ENCODE peak calls at places on chromosomes 7 and 10, in five cellular contexts. One of them, this sample, is unnamed.

GRCh38 chr7:75534727-75535307 is 42.7 kb downstream of the SPDYE5 start:
- DNase-seq in upper lobe of left lung: no peak
- DNase-seq in endothelial cell of umbilical vein: no peak
- DNase-seq in stomach: no peak
- DNase-seq in SK-N-SH: no peak
- DNase-seq in this sample: no peak

GRCh38 chr10:98790817-98791216 is 344.1 kb upstream of the HPS1 start:
- DNase-seq in upper lobe of left lung: no peak
- DNase-seq in endothelial cell of umbilical vein: no peak
- DNase-seq in stomach: no peak
- DNase-seq in SK-N-SH: peak; percentile 61
- DNase-seq in this sample: no peak

GRCh38 chr10:4693967-4694366 is 132.0 kb upstream of the AKR1E2 start:
- DNase-seq in upper lobe of left lung: no peak
- DNase-seq in endothelial cell of umbilical vein: no peak
- DNase-seq in stomach: no peak
- DNase-seq in SK-N-SH: no peak
- DNase-seq in this sample: no peak

GRCh38 chr10:18583575-18584270 is 67.7 kb downstream of the NSUN6 start:
- DNase-seq in upper lobe of left lung: no peak
- DNase-seq in endothelial cell of umbilical vein: peak; percentile 7
- DNase-seq in stomach: no peak
- DNase-seq in SK-N-SH: no peak
- DNase-seq in this sample: no peak

GRCh38 chr7:21611129-21611528 is 68.3 kb downstream of the DNAH11 start:
- DNase-seq in upper lobe of left lung: no peak
- DNase-seq in endothelial cell of umbilical vein: no peak
- DNase-seq in stomach: no peak
- DNase-seq in SK-N-SH: no peak
- DNase-seq in this sample: no peak

GRCh38 chr10:97673736-97674525 is 13.1 kb downstream of the AVPI1 start:
- DNase-seq in upper lobe of left lung: no peak
- DNase-seq in endothelial cell of umbilical vein: no peak
- DNase-seq in stomach: no peak
- DNase-seq in SK-N-SH: no peak
- DNase-seq in this sample: no peak

GRCh38 chr10:121540773-121541395 is 57.4 kb downstream of the FGFR2 start:
- DNase-seq in upper lobe of left lung: no peak
- DNase-seq in endothelial cell of umbilical vein: no peak
- DNase-seq in stomach: no peak
- DNase-seq in SK-N-SH: no peak
- DNase-seq in this sample: no peak

GRCh38 chr10:92792661-92793060 is 55.7 kb upstream of the EXOC6 start:
- DNase-seq in upper lobe of left lung: no peak
- DNase-seq in endothelial cell of umbilical vein: no peak
- DNase-seq in stomach: no peak
- DNase-seq in SK-N-SH: no peak
- DNase-seq in this sample: no peak

GRCh38 chr7:73870041-73870492 is 9.1 kb downstream of the TMEM270 start:
- DNase-seq in upper lobe of left lung: no peak
- DNase-seq in endothelial cell of umbilical vein: no peak
- DNase-seq in stomach: no peak
- DNase-seq in SK-N-SH: peak; percentile 68
- DNase-seq in this sample: no peak

GRCh38 chr7:51428226-51428887 is 111.7 kb upstream of the COBL start:
- DNase-seq in upper lobe of left lung: no peak
- DNase-seq in endothelial cell of umbilical vein: no peak
- DNase-seq in stomach: no peak
- DNase-seq in SK-N-SH: no peak
- DNase-seq in this sample: no peak

GRCh38 chr7:29287366-29287765 is 92.8 kb downstream of the CHN2 start:
- DNase-seq in upper lobe of left lung: no peak
- DNase-seq in endothelial cell of umbilical vein: peak; percentile 64
- DNase-seq in stomach: no peak
- DNase-seq in SK-N-SH: no peak
- DNase-seq in this sample: no peak

GRCh38 chr10:119006451-119007210 is 22.9 kb upstream of the NANOS1 start:
- DNase-seq in upper lobe of left lung: peak; percentile 64
- DNase-seq in endothelial cell of umbilical vein: peak; percentile 42
- DNase-seq in stomach: peak; percentile 69
- DNase-seq in SK-N-SH: peak; percentile 48
- DNase-seq in this sample: peak; percentile 89

DNA sequence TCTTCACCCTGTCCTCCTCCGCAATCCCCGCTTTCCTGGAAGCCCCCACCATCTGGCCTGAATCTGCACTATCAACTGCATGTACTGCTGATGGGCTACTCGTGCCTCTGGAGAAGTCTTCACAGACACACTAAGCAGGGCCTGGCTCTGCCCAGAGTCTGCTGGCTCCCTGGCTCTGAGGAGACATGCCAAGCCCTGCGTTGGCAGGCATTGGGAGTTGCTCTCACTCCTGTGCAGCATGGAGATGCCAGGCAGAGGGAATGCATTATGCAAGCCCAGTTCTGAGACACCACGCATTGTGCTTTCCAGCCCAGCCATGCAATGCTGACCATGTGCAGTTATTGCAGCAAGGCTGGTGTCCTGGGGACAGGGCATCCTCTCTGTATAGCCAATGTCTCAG is 314.6 kb downstream of the CXCL12 start:
- DNase-seq in upper lobe of left lung: no peak
- DNase-seq in endothelial cell of umbilical vein: no peak
- DNase-seq in stomach: no peak
- DNase-seq in SK-N-SH: no peak
- DNase-seq in this sample: no peak
- TF ChIP-seq POLR2AphosphoS5 in upper lobe of left lung: no peak
- TF ChIP-seq POLR2AphosphoS5 in endothelial cell of umbilical vein: no peak
- TF ChIP-seq POLR2AphosphoS5 in stomach: peak; percentile 24
- TF ChIP-seq POLR2AphosphoS5 in SK-N-SH: no peak
- TF ChIP-seq POLR2AphosphoS5 in this sample: no peak

DNA sequence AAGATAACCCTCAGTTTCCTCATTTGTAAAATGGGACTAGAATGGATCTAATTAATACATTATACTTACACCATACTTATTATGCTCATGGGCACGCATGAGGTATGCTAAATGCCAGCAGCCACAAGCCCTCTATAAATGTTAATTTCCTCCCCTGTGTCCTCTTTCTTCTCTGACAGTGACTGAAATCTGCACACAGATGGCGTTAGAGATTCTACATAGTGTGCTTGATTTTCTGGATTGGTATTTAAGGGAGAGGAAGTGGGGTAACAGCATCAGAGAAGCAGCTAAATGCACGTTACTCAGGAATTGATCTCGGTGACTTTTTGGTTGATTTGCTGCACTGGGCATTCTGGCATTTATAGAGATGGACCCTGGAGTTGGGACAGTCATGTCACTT is 568.5 kb downstream of the CALN1 start:
- DNase-seq in upper lobe of left lung: no peak
- DNase-seq in endothelial cell of umbilical vein: no peak
- DNase-seq in stomach: no peak
- DNase-seq in SK-N-SH: no peak
- DNase-seq in this sample: no peak
- H3K9me3 ChIP-seq in upper lobe of left lung: no peaks in the 10 kb centered on the region
- H3K9me3 ChIP-seq in endothelial cell of umbilical vein: no peaks in the 10 kb centered on the region
- H3K9me3 ChIP-seq in stomach: no peaks in the 10 kb centered on the region
- H3K9me3 ChIP-seq in SK-N-SH: no peaks in the 10 kb centered on the region
- H3K9me3 ChIP-seq in this sample: no peaks in the 10 kb centered on the region

GRCh38 chr7:11703829-11704228 is 128.2 kb downstream of the THSD7A start:
- DNase-seq in upper lobe of left lung: no peak
- DNase-seq in endothelial cell of umbilical vein: no peak
- DNase-seq in stomach: no peak
- DNase-seq in SK-N-SH: no peak
- DNase-seq in this sample: no peak
- H3K4me1 ChIP-seq in upper lobe of left lung: peaks cover 16% of the 10 kb centered on the region
- H3K4me1 ChIP-seq in endothelial cell of umbilical vein: peaks cover 23% of the 10 kb centered on the region
- H3K4me1 ChIP-seq in stomach: peaks cover 20% of the 10 kb centered on the region
- H3K4me1 ChIP-seq in SK-N-SH: peaks cover 38% of the 10 kb centered on the region
- H3K4me1 ChIP-seq in this sample: no peaks in the 10 kb centered on the region

GRCh38 chr7:37942934-37943610 is 22.6 kb downstream of the EPDR1 start:
- DNase-seq in upper lobe of left lung: peak; percentile 43
- DNase-seq in endothelial cell of umbilical vein: no peak
- DNase-seq in stomach: no peak
- DNase-seq in SK-N-SH: peak; percentile 12
- DNase-seq in this sample: no peak
- TF ChIP-seq POLR2AphosphoS5 in upper lobe of left lung: no peak
- TF ChIP-seq POLR2AphosphoS5 in endothelial cell of umbilical vein: no peak
- TF ChIP-seq POLR2AphosphoS5 in stomach: no peak
- TF ChIP-seq POLR2AphosphoS5 in SK-N-SH: no peak
- TF ChIP-seq POLR2AphosphoS5 in this sample: no peak

GRCh38 chr10:73848821-73849489 is 25.4 kb downstream of the CAMK2G start:
- DNase-seq in upper lobe of left lung: peak; percentile 88
- DNase-seq in endothelial cell of umbilical vein: peak; percentile 76
- DNase-seq in stomach: peak; percentile 88
- DNase-seq in SK-N-SH: peak; percentile 91
- DNase-seq in this sample: peak; percentile 72
- H3K9me3 ChIP-seq in upper lobe of left lung: no peaks in the 10 kb centered on the region
- H3K9me3 ChIP-seq in endothelial cell of umbilical vein: no peaks in the 10 kb centered on the region
- H3K9me3 ChIP-seq in stomach: no peaks in the 10 kb centered on the region
- H3K9me3 ChIP-seq in SK-N-SH: no peaks in the 10 kb centered on the region
- H3K9me3 ChIP-seq in this sample: no peaks in the 10 kb centered on the region

DNA sequence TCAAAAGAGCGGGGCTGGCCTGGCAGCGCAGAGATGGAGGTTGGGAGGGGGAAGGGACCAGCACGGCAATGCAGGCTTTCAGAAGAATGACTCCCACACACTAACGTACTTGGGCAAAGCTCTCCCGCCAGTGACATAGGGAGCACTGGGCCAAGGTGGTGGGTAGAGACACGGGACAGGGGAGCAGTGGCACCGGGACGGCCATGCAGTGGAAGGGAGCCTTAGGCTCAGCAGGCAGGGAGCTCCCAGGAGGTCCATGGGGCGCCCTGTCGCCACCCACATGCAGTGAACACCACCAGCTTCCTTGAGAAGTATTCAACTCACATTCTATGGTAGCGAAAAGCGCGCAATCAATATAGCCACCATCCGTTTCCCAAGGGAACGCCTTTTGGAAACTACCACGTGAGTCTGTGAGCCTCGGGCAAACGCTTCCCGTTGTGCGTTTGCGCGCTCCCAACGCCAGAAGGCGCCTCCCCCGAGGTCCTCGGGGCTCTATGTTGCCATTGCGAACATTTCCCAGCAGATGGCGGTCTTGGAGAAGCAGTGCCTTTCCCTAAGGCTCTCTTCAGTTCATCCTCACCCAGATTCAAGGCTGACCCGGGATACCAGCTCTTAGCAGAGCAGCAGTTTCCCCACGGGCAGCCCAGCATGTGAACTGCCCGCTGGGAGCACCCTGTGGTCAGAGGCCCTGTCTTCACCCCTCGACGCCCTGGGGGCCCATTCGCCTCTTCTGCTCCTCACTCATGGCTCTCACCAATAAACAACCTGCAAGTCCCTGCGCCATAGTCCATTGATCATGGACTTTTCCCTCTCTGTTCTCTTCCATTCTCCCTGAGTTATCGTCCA is 16.4 kb upstream of the OPALIN start:
- DNase-seq in upper lobe of left lung: peak; percentile 83
- DNase-seq in endothelial cell of umbilical vein: peak; percentile 90
- DNase-seq in stomach: peak; percentile 88
- DNase-seq in SK-N-SH: peak; percentile 94
- DNase-seq in this sample: peak; percentile 83
- H3K4me1 ChIP-seq in upper lobe of left lung: peaks cover 4% of the 10 kb centered on the region
- H3K4me1 ChIP-seq in endothelial cell of umbilical vein: no peaks in the 10 kb centered on the region
- H3K4me1 ChIP-seq in stomach: peaks cover 22% of the 10 kb centered on the region
- H3K4me1 ChIP-seq in SK-N-SH: peaks cover 9% of the 10 kb centered on the region
- H3K4me1 ChIP-seq in this sample: no peaks in the 10 kb centered on the region

DNA sequence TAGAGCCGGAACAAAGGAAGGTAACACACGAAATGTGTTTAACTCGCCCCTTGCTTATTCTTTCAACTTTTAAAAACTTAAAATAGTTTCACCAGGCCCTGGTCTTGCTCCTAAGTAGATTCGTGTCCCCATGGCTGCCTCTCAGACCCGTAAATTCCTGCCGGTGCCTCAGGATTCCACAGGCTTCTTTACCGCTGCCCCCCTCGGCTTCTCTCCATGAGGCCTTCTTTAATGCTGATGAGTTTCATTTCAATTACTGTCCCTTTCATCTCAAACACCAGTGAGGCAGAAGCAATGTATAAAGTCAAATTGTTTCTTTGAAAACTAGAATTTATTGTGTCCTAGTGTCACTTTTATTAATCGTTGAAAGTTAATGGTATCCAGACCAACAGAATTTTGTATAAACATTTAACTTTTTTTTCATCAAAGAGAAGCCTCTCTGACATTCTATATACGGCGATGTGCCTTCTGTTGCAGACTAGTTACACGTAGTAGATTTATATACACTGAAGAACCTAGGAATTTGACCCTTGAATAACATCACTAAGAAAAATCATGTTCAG is 225.2 kb downstream of the C7orf25 start:
- DNase-seq in upper lobe of left lung: no peak
- DNase-seq in endothelial cell of umbilical vein: no peak
- DNase-seq in stomach: no peak
- DNase-seq in SK-N-SH: no peak
- DNase-seq in this sample: no peak
- TF ChIP-seq POLR2AphosphoS5 in upper lobe of left lung: no peak
- TF ChIP-seq POLR2AphosphoS5 in endothelial cell of umbilical vein: no peak
- TF ChIP-seq POLR2AphosphoS5 in stomach: no peak
- TF ChIP-seq POLR2AphosphoS5 in SK-N-SH: no peak
- TF ChIP-seq POLR2AphosphoS5 in this sample: no peak

GRCh38 chr10:131820626-131821025 is 80.2 kb upstream of the PPP2R2D start:
- DNase-seq in upper lobe of left lung: no peak
- DNase-seq in endothelial cell of umbilical vein: no peak
- DNase-seq in stomach: no peak
- DNase-seq in SK-N-SH: no peak
- DNase-seq in this sample: no peak
- H3K9me3 ChIP-seq in upper lobe of left lung: no peaks in the 10 kb centered on the region
- H3K9me3 ChIP-seq in endothelial cell of umbilical vein: no peaks in the 10 kb centered on the region
- H3K9me3 ChIP-seq in stomach: no peaks in the 10 kb centered on the region
- H3K9me3 ChIP-seq in SK-N-SH: no peaks in the 10 kb centered on the region
- H3K9me3 ChIP-seq in this sample: no peaks in the 10 kb centered on the region

GRCh38 chr10:70605153-70605552 is 2.6 kb upstream of the PRF1 start:
- DNase-seq in upper lobe of left lung: no peak
- DNase-seq in endothelial cell of umbilical vein: no peak
- DNase-seq in stomach: no peak
- DNase-seq in SK-N-SH: no peak
- DNase-seq in this sample: no peak
- H3K4me1 ChIP-seq in upper lobe of left lung: no peaks in the 10 kb centered on the region
- H3K4me1 ChIP-seq in endothelial cell of umbilical vein: no peaks in the 10 kb centered on the region
- H3K4me1 ChIP-seq in stomach: no peaks in the 10 kb centered on the region
- H3K4me1 ChIP-seq in SK-N-SH: peaks cover 5% of the 10 kb centered on the region
- H3K4me1 ChIP-seq in this sample: no peaks in the 10 kb centered on the region